ENCODE peak calls at places on chromosomes 13 and 19, in nine cellular contexts. One of them, this sample, is unnamed.

GRCh38 chr19:47729468-47729798 is 15.9 kb upstream of the NOP53 start:
- DNase-seq in glutamatergic neuron: no peak
- DNase-seq in tibial artery: peak
- DNase-seq in fibroblast of lung: peak
- DNase-seq in GM03348: peak
- DNase-seq in CD4-positive, alpha-beta memory T cell: no peak
- DNase-seq in sciatic nerve: no peak
- DNase-seq in neural crest cell: no peak
- DNase-seq in WTC11: peak
- DNase-seq in this sample: peak

GRCh38 chr13:65613004-65613403 is 1617.1 kb downstream of the PCDH9 start:
- DNase-seq in tibial artery: no peak
- DNase-seq in neural crest cell: no peak
- DNase-seq in glutamatergic neuron: no peak
- DNase-seq in GM03348: no peak
- DNase-seq in WTC11: peak
- DNase-seq in sciatic nerve: no peak
- DNase-seq in CD4-positive, alpha-beta memory T cell: no peak
- DNase-seq in fibroblast of lung: no peak
- DNase-seq in this sample: no peak

GRCh38 chr13:28478127-28478526 is 16.8 kb downstream of the FLT1 start:
- DNase-seq in WTC11: no peak
- DNase-seq in fibroblast of lung: peak
- DNase-seq in sciatic nerve: no peak
- DNase-seq in tibial artery: no peak
- DNase-seq in GM03348: no peak
- DNase-seq in glutamatergic neuron: no peak
- DNase-seq in neural crest cell: no peak
- DNase-seq in CD4-positive, alpha-beta memory T cell: no peak
- DNase-seq in this sample: peak

GRCh38 chr13:112994781-112995355 is 25.9 kb downstream of the MCF2L start:
- DNase-seq in GM03348: no peak
- DNase-seq in tibial artery: no peak
- DNase-seq in sciatic nerve: no peak
- DNase-seq in neural crest cell: no peak
- DNase-seq in fibroblast of lung: no peak
- DNase-seq in CD4-positive, alpha-beta memory T cell: no peak
- DNase-seq in WTC11: no peak
- DNase-seq in glutamatergic neuron: no peak
- DNase-seq in this sample: no peak

GRCh38 chr13:98972627-98973026 is 5.2 kb downstream of the DOCK9 start:
- DNase-seq in neural crest cell: no peak
- DNase-seq in GM03348: peak
- DNase-seq in CD4-positive, alpha-beta memory T cell: no peak
- DNase-seq in fibroblast of lung: no peak
- DNase-seq in sciatic nerve: no peak
- DNase-seq in WTC11: no peak
- DNase-seq in glutamatergic neuron: no peak
- DNase-seq in tibial artery: no peak
- DNase-seq in this sample: peak

GRCh38 chr19:51460164-51460992 is 2.1 kb upstream of the SIGLEC8 start:
- DNase-seq in fibroblast of lung: no peak
- DNase-seq in glutamatergic neuron: no peak
- DNase-seq in WTC11: peak
- DNase-seq in CD4-positive, alpha-beta memory T cell: no peak
- DNase-seq in GM03348: peak
- DNase-seq in neural crest cell: no peak
- DNase-seq in sciatic nerve: peak
- DNase-seq in tibial artery: no peak
- DNase-seq in this sample: no peak

GRCh38 chr13:66794340-66795031 is 435.6 kb downstream of the PCDH9 start:
- DNase-seq in tibial artery: no peak
- DNase-seq in neural crest cell: no peak
- DNase-seq in fibroblast of lung: no peak
- DNase-seq in glutamatergic neuron: no peak
- DNase-seq in GM03348: no peak
- DNase-seq in WTC11: no peak
- DNase-seq in sciatic nerve: no peak
- DNase-seq in CD4-positive, alpha-beta memory T cell: no peak
- DNase-seq in this sample: no peak

GRCh38 chr19:36573948-36574726 is 1.0 kb upstream of the ZNF529 start:
- DNase-seq in sciatic nerve: no peak
- DNase-seq in GM03348: no peak
- DNase-seq in neural crest cell: no peak
- DNase-seq in glutamatergic neuron: no peak
- DNase-seq in fibroblast of lung: peak
- DNase-seq in CD4-positive, alpha-beta memory T cell: no peak
- DNase-seq in WTC11: no peak
- DNase-seq in tibial artery: no peak
- DNase-seq in this sample: peak

GRCh38 chr19:39698535-39698934 is 5.7 kb upstream of the LGALS14 start:
- DNase-seq in tibial artery: no peak
- DNase-seq in sciatic nerve: no peak
- DNase-seq in GM03348: no peak
- DNase-seq in neural crest cell: no peak
- DNase-seq in WTC11: no peak
- DNase-seq in fibroblast of lung: no peak
- DNase-seq in glutamatergic neuron: no peak
- DNase-seq in CD4-positive, alpha-beta memory T cell: no peak
- DNase-seq in this sample: no peak